ENCODE peak calls at places on chromosomes 4 and X, in nine cellular contexts. B is GM12865; X is CD4-positive, alpha-beta T cell; Q is neural crest cell; U is brain microvascular endothelial cell; Y is suprapubic skin; F is RWPE2; I is kidney; A is tibial nerve. R is an unnamed sample.

GRCh38 chr4:69467797-69468196 is 27.9 kb downstream of the UGT2B4 start:
- DNase-seq in B (no peak), X (no peak), Q (no peak), U (no peak), Y (no peak), F (no peak), I (no peak), A (no peak), R (no peak)

GRCh38 chr4:102343964-102344519 is 1.2 kb downstream of the SLC39A8 start:
- DNase-seq in B (no peak), X (no peak), Q (no peak), U (no peak), Y (no peak), F (no peak), I (no peak), A (no peak), R (no peak)

GRCh38 chr4:54254116-54254914 is 25.2 kb downstream of the PDGFRA start:
- DNase-seq in B (no peak), X (no peak), Q (no peak), U (no peak), Y (no peak), F (no peak), I (no peak), A (no peak), R (no peak)

GRCh38 chr4:155796031-155796430 is 37.2 kb downstream of the GUCY1B1 start:
- DNase-seq in B (peak; percentile 46), X (no peak), Q (no peak), U (peak; percentile 39), Y (no peak), F (no peak), I (no peak), A (no peak), R (no peak)

GRCh38 chrX:129939986-129940385 is 34.0 kb downstream of the UTP14A start:
- DNase-seq in B (no peak), X (no peak), Q (no peak), U (no peak), Y (no peak), F (no peak), I (no peak), A (no peak), R (no peak)

GRCh38 chrX:76148753-76149152 is 24.1 kb upstream of the PBDC1 start:
- DNase-seq in B (peak; percentile 75), X (peak; percentile 22), Q (peak; percentile 2), U (peak; percentile 6), Y (peak; percentile 73), F (no peak), I (no peak), A (no peak), R (no peak)

GRCh38 chr4:119525005-119525749 is 103.4 kb downstream of the PDE5A start:
- DNase-seq in B (no peak), X (no peak), Q (no peak), U (peak; percentile 75), Y (no peak), F (no peak), I (no peak), A (no peak), R (no peak)

GRCh38 chrX:2325076-2325784 is 175.5 kb downstream of the DHRSX start:
- DNase-seq in B (peak; percentile 90), X (no peak), Q (no peak), U (peak; percentile 76), Y (peak; percentile 83), F (no peak), I (peak; percentile 93), A (peak; percentile 38), R (no peak)

GRCh38 chr4:39151120-39151713 is 31.1 kb upstream of the WDR19 start:
- DNase-seq in B (no peak), X (no peak), Q (no peak), U (no peak), Y (no peak), F (no peak), I (no peak), A (no peak), R (no peak)

GRCh38 chr4:169341490-169341889 is 70.7 kb upstream of the SH3RF1 start:
- DNase-seq in B (peak; percentile 72), X (no peak), Q (no peak), U (peak; percentile 74), Y (no peak), F (no peak), I (no peak), A (no peak), R (no peak)

GRCh38 chrX:9885150-9885549 is 82.0 kb upstream of the CLDN34 start:
- DNase-seq in B (peak; percentile 59), X (peak; percentile 34), Q (peak; percentile 53), U (peak; percentile 63), Y (no peak), F (no peak), I (no peak), A (no peak), R (no peak)

GRCh38 chr4:71487324-71487677 is 148.5 kb downstream of the SLC4A4 start:
- DNase-seq in B (no peak), X (no peak), Q (peak; percentile 6), U (no peak), Y (no peak), F (no peak), I (no peak), A (no peak), R (no peak)

GRCh38 chr4:966266-967112 is 6.9 kb downstream of the DGKQ start:
- DNase-seq in B (no peak), X (no peak), Q (no peak), U (no peak), Y (no peak), F (no peak), I (peak; percentile 80), A (no peak), R (peak; percentile 92)

GRCh38 chr4:1326751-1327525 is 20.1 kb upstream of the UVSSA start:
- DNase-seq in B (no peak), X (no peak), Q (no peak), U (no peak), Y (no peak), F (no peak), I (peak; percentile 71), A (no peak), R (peak; percentile 95)

GRCh38 chrX:149628768-149629167 is 2.8 kb downstream of the TMEM185A start:
- DNase-seq in B (no peak), X (no peak), Q (no peak), U (no peak), Y (no peak), F (no peak), I (no peak), A (no peak), R (no peak)

DNA sequence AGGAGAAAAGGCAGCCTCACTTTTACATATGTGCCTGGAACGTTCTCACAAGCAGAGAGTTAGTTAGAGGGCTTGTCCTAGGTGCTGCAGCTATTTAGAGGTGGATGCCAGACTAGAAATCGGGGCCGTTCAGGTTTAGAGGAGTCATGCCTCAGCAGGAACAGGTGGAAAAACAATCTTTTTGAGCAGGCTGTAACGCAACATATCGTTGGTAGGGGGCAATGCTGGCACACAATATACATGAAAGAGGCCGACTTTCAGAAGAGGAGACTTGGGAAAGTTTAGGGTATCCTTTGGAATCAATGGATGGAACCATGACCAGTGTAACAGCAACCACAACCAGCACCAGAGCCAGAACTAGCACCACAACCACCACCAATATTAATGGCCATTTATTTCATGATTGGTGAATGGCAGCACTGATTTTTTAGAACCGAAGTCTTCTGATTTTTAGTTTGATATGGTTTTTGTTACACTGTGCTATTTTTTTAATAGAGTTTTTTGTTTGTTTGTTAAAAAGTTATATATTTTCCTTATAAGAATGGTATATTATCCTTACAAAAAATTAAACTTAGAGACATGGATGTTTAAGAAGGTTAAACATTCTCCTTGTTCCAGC is 14.9 kb upstream of the PAQR3 start:
- DNase-seq in B (peak; percentile 12), X (no peak), Q (peak; percentile 22), U (no peak), Y (no peak), F (no peak), I (no peak), A (no peak), R (no peak)
- TF ChIP-seq CTCF in B (peak; percentile 30), X (no peak), Q (peak; percentile 66), U (peak; percentile 72), Y (no peak), F (no peak), I (peak; percentile 7), A (peak; percentile 21), R (peak; percentile 74)

GRCh38 chrX:49884290-49884862 is 5.1 kb downstream of the USP27X start:
- DNase-seq in B (peak; percentile 59), X (peak; percentile 38), Q (peak; percentile 59), U (peak; percentile 54), Y (no peak), F (no peak), I (no peak), A (peak; percentile 19), R (no peak)
- TF ChIP-seq CTCF in B (peak; percentile 74), X (peak; percentile 54), Q (peak; percentile 70), U (peak; percentile 86), Y (peak; percentile 56), F (peak; percentile 65), I (peak; percentile 51), A (peak; percentile 75), R (peak; percentile 76)

GRCh38 chr4:40199999-40200880 is 3.4 kb downstream of the RHOH start:
- DNase-seq in B (peak; percentile 97), X (no peak), Q (no peak), U (no peak), Y (no peak), F (no peak), I (peak; percentile 77), A (no peak), R (no peak)

GRCh38 chr4:40196724-40197281 is at the start of gene RHOH:
- DNase-seq in B (peak; percentile 95), X (peak; percentile 59), Q (no peak), U (no peak), Y (no peak), F (no peak), I (no peak), A (no peak), R (no peak)

GRCh38 chr4:40199179-40199670 is 2.4 kb downstream of the RHOH start:
- DNase-seq in B (peak; percentile 76), X (no peak), Q (no peak), U (no peak), Y (no peak), F (no peak), I (no peak), A (no peak), R (no peak)

GRCh38 chr4:40196260-40196659 is 571 bp upstream of the RHOH start:
- DNase-seq in B (peak; percentile 62), X (no peak), Q (no peak), U (no peak), Y (no peak), F (no peak), I (no peak), A (no peak), R (no peak)

GRCh38 chr4:40197879-40198689 is 1.3 kb downstream of the RHOH start:
- DNase-seq in B (peak; percentile 71), X (no peak), Q (no peak), U (no peak), Y (no peak), F (no peak), I (no peak), A (no peak), R (no peak)
- TF ChIP-seq CTCF in B (no peak), X (no peak), Q (no peak), U (no peak), Y (no peak), F (no peak), I (no peak), A (no peak), R (no peak)

DNA sequence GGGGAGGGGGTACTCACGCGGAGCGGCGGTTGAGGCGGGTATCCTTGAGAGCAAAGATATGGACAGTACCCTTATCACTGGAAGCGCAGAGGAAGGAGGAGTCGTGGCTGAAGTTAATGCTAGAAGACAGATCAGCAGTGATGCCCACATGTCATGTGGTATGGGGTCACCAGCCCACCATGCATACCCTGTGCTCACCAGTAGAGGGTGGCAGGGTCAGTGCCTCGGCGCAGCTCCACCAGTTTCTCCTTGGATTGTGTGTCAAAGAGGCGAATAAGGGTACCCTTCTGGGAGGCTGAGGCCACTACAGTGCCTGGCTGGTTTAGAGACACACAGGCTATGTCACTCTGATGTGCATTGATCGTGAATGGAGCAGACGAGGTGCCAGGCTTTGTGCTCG is 1.5 kb upstream of the PRAF2 start:
- DNase-seq in B (no peak), X (no peak), Q (no peak), U (no peak), Y (no peak), F (no peak), I (no peak), A (no peak), R (no peak)
- TF ChIP-seq CTCF in B (no peak), X (no peak), Q (peak; percentile 17), U (no peak), Y (no peak), F (no peak), I (no peak), A (no peak), R (no peak)